ENCODE peak calls at places on chromosomes 4 and X, in six cellular contexts. One of them, this sample, is unnamed.

GRCh38 chr4:152083348-152083747 is 322.5 kb upstream of the GATB start:
- DNase-seq in foreskin keratinocyte: no peak
- DNase-seq in AG04450: no peak
- DNase-seq in SJSA1: no peak
- DNase-seq in activated CD8-positive, alpha-beta T cell treated with anti-CD3 and anti-CD28 coated beads, Interleukin-2, amount 10 ng/mL, durations not matched to agents 7 days and 5 days: no peak
- DNase-seq in choroid plexus epithelial cell: no peak
- DNase-seq in this sample: no peak

GRCh38 chr4:109996531-109996930 is 83.8 kb downstream of the EGF start:
- DNase-seq in foreskin keratinocyte: no peak
- DNase-seq in AG04450: no peak
- DNase-seq in SJSA1: no peak
- DNase-seq in activated CD8-positive, alpha-beta T cell treated with anti-CD3 and anti-CD28 coated beads, Interleukin-2, amount 10 ng/mL, durations not matched to agents 7 days and 5 days: no peak
- DNase-seq in choroid plexus epithelial cell: no peak
- DNase-seq in this sample: no peak

GRCh38 chr4:155179216-155179615 is 29.2 kb upstream of the NPY2R start:
- DNase-seq in foreskin keratinocyte: peak
- DNase-seq in AG04450: no peak
- DNase-seq in SJSA1: no peak
- DNase-seq in activated CD8-positive, alpha-beta T cell treated with anti-CD3 and anti-CD28 coated beads, Interleukin-2, amount 10 ng/mL, durations not matched to agents 7 days and 5 days: no peak
- DNase-seq in choroid plexus epithelial cell: peak
- DNase-seq in this sample: no peak

GRCh38 chr4:99574530-99575314 is at the start of gene MTTP:
- DNase-seq in foreskin keratinocyte: no peak
- DNase-seq in AG04450: no peak
- DNase-seq in SJSA1: no peak
- DNase-seq in activated CD8-positive, alpha-beta T cell treated with anti-CD3 and anti-CD28 coated beads, Interleukin-2, amount 10 ng/mL, durations not matched to agents 7 days and 5 days: no peak
- DNase-seq in choroid plexus epithelial cell: no peak
- DNase-seq in this sample: no peak

GRCh38 chr4:102678107-102678506 is 82.7 kb downstream of the MANBA start:
- DNase-seq in foreskin keratinocyte: no peak
- DNase-seq in AG04450: no peak
- DNase-seq in SJSA1: no peak
- DNase-seq in activated CD8-positive, alpha-beta T cell treated with anti-CD3 and anti-CD28 coated beads, Interleukin-2, amount 10 ng/mL, durations not matched to agents 7 days and 5 days: no peak
- DNase-seq in choroid plexus epithelial cell: no peak
- DNase-seq in this sample: no peak

GRCh38 chr4:141833209-141833608 is 196.8 kb downstream of the IL15 start:
- DNase-seq in foreskin keratinocyte: no peak
- DNase-seq in AG04450: no peak
- DNase-seq in SJSA1: no peak
- DNase-seq in activated CD8-positive, alpha-beta T cell treated with anti-CD3 and anti-CD28 coated beads, Interleukin-2, amount 10 ng/mL, durations not matched to agents 7 days and 5 days: no peak
- DNase-seq in choroid plexus epithelial cell: no peak
- DNase-seq in this sample: no peak

GRCh38 chr4:11773798-11774197 is 345.1 kb upstream of the HS3ST1 start:
- DNase-seq in foreskin keratinocyte: no peak
- DNase-seq in AG04450: no peak
- DNase-seq in SJSA1: no peak
- DNase-seq in activated CD8-positive, alpha-beta T cell treated with anti-CD3 and anti-CD28 coated beads, Interleukin-2, amount 10 ng/mL, durations not matched to agents 7 days and 5 days: no peak
- DNase-seq in choroid plexus epithelial cell: no peak
- DNase-seq in this sample: no peak

GRCh38 chr4:146165840-146166239 is 9.7 kb upstream of the LSM6 start:
- DNase-seq in foreskin keratinocyte: peak
- DNase-seq in AG04450: peak
- DNase-seq in SJSA1: no peak
- DNase-seq in activated CD8-positive, alpha-beta T cell treated with anti-CD3 and anti-CD28 coated beads, Interleukin-2, amount 10 ng/mL, durations not matched to agents 7 days and 5 days: no peak
- DNase-seq in choroid plexus epithelial cell: peak
- DNase-seq in this sample: no peak

GRCh38 chr4:184344899-184345572 is 127.4 kb upstream of the ENPP6 start:
- DNase-seq in foreskin keratinocyte: no peak
- DNase-seq in AG04450: no peak
- DNase-seq in SJSA1: no peak
- DNase-seq in activated CD8-positive, alpha-beta T cell treated with anti-CD3 and anti-CD28 coated beads, Interleukin-2, amount 10 ng/mL, durations not matched to agents 7 days and 5 days: no peak
- DNase-seq in choroid plexus epithelial cell: no peak
- DNase-seq in this sample: no peak

GRCh38 chrX:2539586-2539985 is 38.8 kb upstream of the DHRSX start:
- DNase-seq in foreskin keratinocyte: no peak
- DNase-seq in AG04450: no peak
- DNase-seq in SJSA1: no peak
- DNase-seq in activated CD8-positive, alpha-beta T cell treated with anti-CD3 and anti-CD28 coated beads, Interleukin-2, amount 10 ng/mL, durations not matched to agents 7 days and 5 days: no peak
- DNase-seq in choroid plexus epithelial cell: no peak
- DNase-seq in this sample: no peak

GRCh38 chr4:127618427-127618826 is 14.3 kb upstream of the INTU start:
- DNase-seq in foreskin keratinocyte: no peak
- DNase-seq in AG04450: no peak
- DNase-seq in SJSA1: no peak
- DNase-seq in activated CD8-positive, alpha-beta T cell treated with anti-CD3 and anti-CD28 coated beads, Interleukin-2, amount 10 ng/mL, durations not matched to agents 7 days and 5 days: no peak
- DNase-seq in choroid plexus epithelial cell: no peak
- DNase-seq in this sample: no peak

GRCh38 chr4:130722370-130722769 is 1626.4 kb downstream of the C4orf33 start:
- DNase-seq in foreskin keratinocyte: peak
- DNase-seq in AG04450: no peak
- DNase-seq in SJSA1: no peak
- DNase-seq in activated CD8-positive, alpha-beta T cell treated with anti-CD3 and anti-CD28 coated beads, Interleukin-2, amount 10 ng/mL, durations not matched to agents 7 days and 5 days: no peak
- DNase-seq in choroid plexus epithelial cell: no peak
- DNase-seq in this sample: no peak

GRCh38 chr4:119025440-119025839 is 110.2 kb upstream of the MYOZ2 start:
- DNase-seq in foreskin keratinocyte: peak
- DNase-seq in AG04450: no peak
- DNase-seq in SJSA1: no peak
- DNase-seq in activated CD8-positive, alpha-beta T cell treated with anti-CD3 and anti-CD28 coated beads, Interleukin-2, amount 10 ng/mL, durations not matched to agents 7 days and 5 days: no peak
- DNase-seq in choroid plexus epithelial cell: peak
- DNase-seq in this sample: no peak

GRCh38 chr4:123528501-123529277 is 132.1 kb downstream of the SPRY1 start:
- DNase-seq in foreskin keratinocyte: peak
- DNase-seq in AG04450: no peak
- DNase-seq in SJSA1: no peak
- DNase-seq in activated CD8-positive, alpha-beta T cell treated with anti-CD3 and anti-CD28 coated beads, Interleukin-2, amount 10 ng/mL, durations not matched to agents 7 days and 5 days: no peak
- DNase-seq in choroid plexus epithelial cell: no peak
- DNase-seq in this sample: no peak

GRCh38 chr4:74715731-74716435 is 78.4 kb downstream of the BTC start:
- DNase-seq in foreskin keratinocyte: peak
- DNase-seq in AG04450: no peak
- DNase-seq in SJSA1: no peak
- DNase-seq in activated CD8-positive, alpha-beta T cell treated with anti-CD3 and anti-CD28 coated beads, Interleukin-2, amount 10 ng/mL, durations not matched to agents 7 days and 5 days: no peak
- DNase-seq in choroid plexus epithelial cell: no peak
- DNase-seq in this sample: no peak

GRCh38 chr4:28151314-28151713 is 1290.7 kb downstream of the STIM2 start:
- DNase-seq in foreskin keratinocyte: no peak
- DNase-seq in AG04450: no peak
- DNase-seq in SJSA1: no peak
- DNase-seq in activated CD8-positive, alpha-beta T cell treated with anti-CD3 and anti-CD28 coated beads, Interleukin-2, amount 10 ng/mL, durations not matched to agents 7 days and 5 days: no peak
- DNase-seq in choroid plexus epithelial cell: no peak
- DNase-seq in this sample: no peak

GRCh38 chrX:134658421-134658896 is at the start of gene PLAC1:
- DNase-seq in foreskin keratinocyte: no peak
- DNase-seq in AG04450: no peak
- DNase-seq in SJSA1: no peak
- DNase-seq in activated CD8-positive, alpha-beta T cell treated with anti-CD3 and anti-CD28 coated beads, Interleukin-2, amount 10 ng/mL, durations not matched to agents 7 days and 5 days: no peak
- DNase-seq in choroid plexus epithelial cell: no peak
- DNase-seq in this sample: no peak

GRCh38 chrX:43741843-43742573 is 85.9 kb downstream of the MAOA start:
- DNase-seq in foreskin keratinocyte: no peak
- DNase-seq in AG04450: no peak
- DNase-seq in SJSA1: no peak
- DNase-seq in activated CD8-positive, alpha-beta T cell treated with anti-CD3 and anti-CD28 coated beads, Interleukin-2, amount 10 ng/mL, durations not matched to agents 7 days and 5 days: no peak
- DNase-seq in choroid plexus epithelial cell: peak
- DNase-seq in this sample: no peak

GRCh38 chr4:92520563-92520962 is 216.8 kb downstream of the GRID2 start:
- DNase-seq in foreskin keratinocyte: no peak
- DNase-seq in AG04450: no peak
- DNase-seq in SJSA1: no peak
- DNase-seq in activated CD8-positive, alpha-beta T cell treated with anti-CD3 and anti-CD28 coated beads, Interleukin-2, amount 10 ng/mL, durations not matched to agents 7 days and 5 days: no peak
- DNase-seq in choroid plexus epithelial cell: no peak
- DNase-seq in this sample: no peak

GRCh38 chrX:107684956-107685385 is 56.7 kb downstream of the PRPS1 start:
- DNase-seq in foreskin keratinocyte: no peak
- DNase-seq in AG04450: no peak
- DNase-seq in SJSA1: no peak
- DNase-seq in activated CD8-positive, alpha-beta T cell treated with anti-CD3 and anti-CD28 coated beads, Interleukin-2, amount 10 ng/mL, durations not matched to agents 7 days and 5 days: peak
- DNase-seq in choroid plexus epithelial cell: peak
- DNase-seq in this sample: no peak

GRCh38 chr4:185672618-185673017 is 137.3 kb upstream of the PDLIM3 start:
- DNase-seq in foreskin keratinocyte: no peak
- DNase-seq in AG04450: no peak
- DNase-seq in SJSA1: no peak
- DNase-seq in activated CD8-positive, alpha-beta T cell treated with anti-CD3 and anti-CD28 coated beads, Interleukin-2, amount 10 ng/mL, durations not matched to agents 7 days and 5 days: no peak
- DNase-seq in choroid plexus epithelial cell: peak
- DNase-seq in this sample: no peak

GRCh38 chr4:21476753-21477152 is 471.8 kb downstream of the KCNIP4 start:
- DNase-seq in foreskin keratinocyte: no peak
- DNase-seq in AG04450: no peak
- DNase-seq in SJSA1: no peak
- DNase-seq in activated CD8-positive, alpha-beta T cell treated with anti-CD3 and anti-CD28 coated beads, Interleukin-2, amount 10 ng/mL, durations not matched to agents 7 days and 5 days: no peak
- DNase-seq in choroid plexus epithelial cell: peak
- DNase-seq in this sample: no peak

GRCh38 chr4:155639674-155640529 is 26.7 kb upstream of the GUCY1A1 start:
- DNase-seq in foreskin keratinocyte: no peak
- DNase-seq in AG04450: no peak
- DNase-seq in SJSA1: no peak
- DNase-seq in activated CD8-positive, alpha-beta T cell treated with anti-CD3 and anti-CD28 coated beads, Interleukin-2, amount 10 ng/mL, durations not matched to agents 7 days and 5 days: peak
- DNase-seq in choroid plexus epithelial cell: peak
- DNase-seq in this sample: no peak

GRCh38 chr4:156710571-156711195 is 260.9 kb downstream of the PDGFC start:
- DNase-seq in foreskin keratinocyte: no peak
- DNase-seq in AG04450: no peak
- DNase-seq in SJSA1: peak
- DNase-seq in activated CD8-positive, alpha-beta T cell treated with anti-CD3 and anti-CD28 coated beads, Interleukin-2, amount 10 ng/mL, durations not matched to agents 7 days and 5 days: no peak
- DNase-seq in choroid plexus epithelial cell: no peak
- DNase-seq in this sample: no peak

GRCh38 chr4:128688846-128689467 is 120.5 kb upstream of the JADE1 start:
- DNase-seq in foreskin keratinocyte: no peak
- DNase-seq in AG04450: no peak
- DNase-seq in SJSA1: no peak
- DNase-seq in activated CD8-positive, alpha-beta T cell treated with anti-CD3 and anti-CD28 coated beads, Interleukin-2, amount 10 ng/mL, durations not matched to agents 7 days and 5 days: no peak
- DNase-seq in choroid plexus epithelial cell: no peak
- DNase-seq in this sample: no peak

GRCh38 chr4:148311493-148311892 is 130.7 kb downstream of the NR3C2 start:
- DNase-seq in foreskin keratinocyte: no peak
- DNase-seq in AG04450: no peak
- DNase-seq in SJSA1: no peak
- DNase-seq in activated CD8-positive, alpha-beta T cell treated with anti-CD3 and anti-CD28 coated beads, Interleukin-2, amount 10 ng/mL, durations not matched to agents 7 days and 5 days: no peak
- DNase-seq in choroid plexus epithelial cell: no peak
- DNase-seq in this sample: no peak

GRCh38 chrX:118971552-118971951 is 2.9 kb upstream of the LONRF3 start:
- DNase-seq in foreskin keratinocyte: no peak
- DNase-seq in AG04450: no peak
- DNase-seq in SJSA1: no peak
- DNase-seq in activated CD8-positive, alpha-beta T cell treated with anti-CD3 and anti-CD28 coated beads, Interleukin-2, amount 10 ng/mL, durations not matched to agents 7 days and 5 days: no peak
- DNase-seq in choroid plexus epithelial cell: no peak
- DNase-seq in this sample: no peak

GRCh38 chrX:18098704-18099103 is 122.0 kb downstream of the BEND2 start:
- DNase-seq in foreskin keratinocyte: no peak
- DNase-seq in AG04450: no peak
- DNase-seq in SJSA1: no peak
- DNase-seq in activated CD8-positive, alpha-beta T cell treated with anti-CD3 and anti-CD28 coated beads, Interleukin-2, amount 10 ng/mL, durations not matched to agents 7 days and 5 days: no peak
- DNase-seq in choroid plexus epithelial cell: no peak
- DNase-seq in this sample: no peak

GRCh38 chr4:184282251-184282713 is 64.6 kb upstream of the ENPP6 start:
- DNase-seq in foreskin keratinocyte: peak
- DNase-seq in AG04450: no peak
- DNase-seq in SJSA1: no peak
- DNase-seq in activated CD8-positive, alpha-beta T cell treated with anti-CD3 and anti-CD28 coated beads, Interleukin-2, amount 10 ng/mL, durations not matched to agents 7 days and 5 days: peak
- DNase-seq in choroid plexus epithelial cell: no peak
- DNase-seq in this sample: no peak

GRCh38 chrX:43822015-43822414 is 60.2 kb downstream of the MAOB start:
- DNase-seq in foreskin keratinocyte: peak
- DNase-seq in AG04450: no peak
- DNase-seq in SJSA1: no peak
- DNase-seq in activated CD8-positive, alpha-beta T cell treated with anti-CD3 and anti-CD28 coated beads, Interleukin-2, amount 10 ng/mL, durations not matched to agents 7 days and 5 days: no peak
- DNase-seq in choroid plexus epithelial cell: peak
- DNase-seq in this sample: no peak

GRCh38 chr4:185738038-185738552 is 73.9 kb downstream of the SORBS2 start:
- DNase-seq in foreskin keratinocyte: no peak
- DNase-seq in AG04450: no peak
- DNase-seq in SJSA1: no peak
- DNase-seq in activated CD8-positive, alpha-beta T cell treated with anti-CD3 and anti-CD28 coated beads, Interleukin-2, amount 10 ng/mL, durations not matched to agents 7 days and 5 days: no peak
- DNase-seq in choroid plexus epithelial cell: peak
- DNase-seq in this sample: no peak

GRCh38 chr4:127759228-127759820 is 22.8 kb upstream of the HSPA4L start:
- DNase-seq in foreskin keratinocyte: no peak
- DNase-seq in AG04450: no peak
- DNase-seq in SJSA1: no peak
- DNase-seq in activated CD8-positive, alpha-beta T cell treated with anti-CD3 and anti-CD28 coated beads, Interleukin-2, amount 10 ng/mL, durations not matched to agents 7 days and 5 days: no peak
- DNase-seq in choroid plexus epithelial cell: no peak
- DNase-seq in this sample: no peak

This sample was measured in T follicular helper cell.